ENCODE peak calls at places on chromosomes 13 and 19, in four cellular contexts. S is CD8-positive, alpha-beta memory T cell; E is omental fat pad; J is stimulated activated CD8-positive, alpha-beta memory T cell treated with anti-CD3 and anti-CD28 coated beads, Interleukin-7, amount 100 ng/mL, for 1 hour. Q is an unnamed sample.

GRCh38 chr13:61664821-61665705 is 249.4 kb upstream of the PCDH20 start:
- DNase-seq in S (no peak), E (no peak), J (no peak), Q (no peak)

GRCh38 chr19:29308977-29309520 is 96.1 kb upstream of the UQCRFS1 start:
- DNase-seq in J (no peak), S (no peak), E (no peak), Q (no peak)

GRCh38 chr13:20700288-20700687 is 3.2 kb upstream of the IL17D start:
- DNase-seq in S (no peak), J (no peak), E (no peak), Q (no peak)

GRCh38 chr19:28905996-28906395 is 307.0 kb downstream of the UQCRFS1 start:
- DNase-seq in J (no peak), E (no peak), S (no peak), Q (no peak)

GRCh38 chr13:113951246-113951999 is 22.5 kb downstream of the C13orf46 start:
- DNase-seq in S (peak), J (no peak), E (peak), Q (no peak)

GRCh38 chr13:93413972-93414717 is 187.5 kb downstream of the GPC6 start:
- DNase-seq in S (no peak), J (no peak), E (no peak), Q (no peak)

GRCh38 chr19:40421468-40421778 is 4.4 kb downstream of the SERTAD1 start:
- DNase-seq in E (no peak), J (no peak), S (no peak), Q (no peak)

GRCh38 chr19:19110410-19111137 is 27.7 kb downstream of the TMEM161A start:
- DNase-seq in J (no peak), S (no peak), E (no peak), Q (no peak)

GRCh38 chr19:45528149-45528743 is 21.0 kb downstream of the VASP start:
- DNase-seq in S (no peak), J (no peak), E (no peak), Q (no peak)

GRCh38 chr13:45297456-45298205 is 43.4 kb downstream of the TPT1 start:
- DNase-seq in E (no peak), J (no peak), S (no peak), Q (no peak)

GRCh38 chr13:27917121-27917947 is 2.5 kb upstream of the PDX1 start:
- DNase-seq in E (no peak), S (no peak), J (no peak), Q (no peak)

GRCh38 chr19:34513767-34514166 is 32.2 kb downstream of the WTIP start:
- DNase-seq in J (no peak), E (no peak), S (no peak), Q (no peak)

GRCh38 chr13:113024466-113024865 is 55.5 kb downstream of the MCF2L start:
- DNase-seq in S (no peak), J (no peak), E (no peak), Q (no peak)

GRCh38 chr13:27476943-27477681 is 26.7 kb upstream of the MTIF3 start:
- DNase-seq in S (no peak), J (no peak), E (no peak), Q (no peak)

GRCh38 chr19:47280183-47280797 is 5.6 kb downstream of the INAFM1 start:
- DNase-seq in S (peak), E (no peak), J (no peak), Q (peak)

GRCh38 chr19:16416574-16416973 is 55.2 kb downstream of the EPS15L1 start:
- DNase-seq in E (no peak), S (no peak), J (no peak), Q (no peak)

Q was measured in activated effector memory CD4-positive, alpha-beta T cell treated with Interleukin-2 at 50 U/mL for 16 hours.